ENCODE peak calls at places on chromosomes 2 and 18, in seven cellular contexts. X is osteocyte; N is heart left ventricle; B is GM12878; A is epithelial cell of esophagus; D is activated CD4-positive, alpha-beta T cell treated with anti-CD3 and anti-CD28 coated beads, Interleukin-2, amount 50 U/mL, for 1 hour; J is EH. C is an unnamed sample.

GRCh38 chr2:238097201-238097987 is 2.7 kb upstream of the ESPNL start:
- DNase-seq in X (peak), N (peak), B (no peak), A (no peak), D (no peak), J (no peak), C (no peak)

GRCh38 chr2:37506407-37507068 is 162.1 kb downstream of the QPCT start:
- DNase-seq in X (no peak), N (no peak), B (no peak), A (no peak), D (no peak), J (peak), C (peak)

GRCh38 chr2:70442301-70443077 is 111.1 kb downstream of the TGFA start:
- DNase-seq in X (peak), N (no peak), B (no peak), A (peak), D (no peak), J (peak), C (no peak)

GRCh38 chr2:31259075-31259474 is 25.1 kb downstream of the EHD3 start:
- DNase-seq in X (no peak), N (no peak), B (no peak), A (no peak), D (no peak), J (no peak), C (no peak)

GRCh38 chr18:70228546-70228945 is 23.1 kb upstream of the RTTN start:
- DNase-seq in X (no peak), N (no peak), B (no peak), A (peak), D (no peak), J (no peak), C (no peak)

GRCh38 chr2:37829616-37830385 is 95.3 kb upstream of the RMDN2 start:
- DNase-seq in X (no peak), N (no peak), B (peak), A (no peak), D (no peak), J (peak), C (no peak)

GRCh38 chr2:110732422-110733413 is at the start of gene ACOXL:
- DNase-seq in X (no peak), N (peak), B (no peak), A (peak), D (peak), J (no peak), C (no peak)

GRCh38 chr18:49560277-49561126 is 1.4 kb upstream of the LIPG start:
- DNase-seq in X (no peak), N (no peak), B (no peak), A (peak), D (no peak), J (no peak), C (no peak)

GRCh38 chr2:126890136-126890961 is 8.3 kb upstream of the TEX51 start:
- DNase-seq in X (peak), N (no peak), B (no peak), A (no peak), D (no peak), J (no peak), C (no peak)

GRCh38 chr2:98936917-98937351 is 909 bp upstream of the CRACDL start:
- DNase-seq in X (no peak), N (no peak), B (no peak), A (no peak), D (no peak), J (no peak), C (no peak)

GRCh38 chr2:30398488-30398887 is 48.6 kb upstream of the LCLAT1 start:
- DNase-seq in X (no peak), N (no peak), B (no peak), A (peak), D (no peak), J (no peak), C (no peak)

GRCh38 chr2:66433945-66434678 is 813 bp upstream of the MEIS1 start:
- DNase-seq in X (no peak), N (peak), B (no peak), A (peak), D (no peak), J (peak), C (peak)

GRCh38 chr2:46097714-46098480 is 199.3 kb upstream of the EPAS1 start:
- DNase-seq in X (no peak), N (no peak), B (no peak), A (peak), D (no peak), J (peak), C (peak)

GRCh38 chr2:150214626-150215025 is 272.8 kb downstream of the RND3 start:
- DNase-seq in X (no peak), N (no peak), B (no peak), A (no peak), D (no peak), J (no peak), C (no peak)

GRCh38 chr2:236715511-236715961 is 145.9 kb downstream of the ACKR3 start:
- DNase-seq in X (no peak), N (no peak), B (no peak), A (no peak), D (no peak), J (no peak), C (no peak)

GRCh38 chr2:17851731-17852585 is 26.5 kb upstream of the KCNS3 start:
- DNase-seq in X (no peak), N (no peak), B (no peak), A (peak), D (no peak), J (peak), C (peak)

GRCh38 chr18:76874643-76875389 is 52.5 kb downstream of the ZNF236 start:
- DNase-seq in X (no peak), N (no peak), B (no peak), A (peak), D (peak), J (no peak), C (no peak)

GRCh38 chr2:16569401-16569800 is 96.2 kb downstream of the CYRIA start:
- DNase-seq in X (no peak), N (no peak), B (no peak), A (no peak), D (no peak), J (no peak), C (peak)

GRCh38 chr18:79547413-79548076 is 132.1 kb upstream of the CTDP1 start:
- DNase-seq in X (peak), N (peak), B (no peak), A (no peak), D (no peak), J (no peak), C (peak)

GRCh38 chr2:152718909-152719645 is 657 bp downstream of the ARL6IP6 start:
- DNase-seq in X (no peak), N (no peak), B (peak), A (peak), D (no peak), J (peak), C (peak)

GRCh38 chr2:8678731-8679566 is 2.9 kb upstream of the ID2 start:
- DNase-seq in X (peak), N (peak), B (no peak), A (peak), D (peak), J (peak), C (peak)

GRCh38 chr2:24926602-24927252 is 6.7 kb upstream of the ADCY3 start:
- DNase-seq in X (no peak), N (peak), B (no peak), A (peak), D (peak), J (peak), C (peak)

GRCh38 chr18:48300463-48300961 is 108.7 kb downstream of the ZBTB7C start:
- DNase-seq in X (no peak), N (no peak), B (no peak), A (peak), D (no peak), J (peak), C (no peak)

GRCh38 chr18:46676162-46676830 is 19.3 kb upstream of the LOXHD1 start:
- DNase-seq in X (no peak), N (no peak), B (no peak), A (peak), D (no peak), J (peak), C (no peak)

GRCh38 chr18:5527603-5528002 is 16.2 kb downstream of the EPB41L3 start:
- DNase-seq in X (no peak), N (no peak), B (no peak), A (no peak), D (no peak), J (peak), C (no peak)

GRCh38 chr2:225295102-225295501 is 104.4 kb upstream of the NYAP2 start:
- DNase-seq in X (no peak), N (no peak), B (no peak), A (no peak), D (no peak), J (no peak), C (no peak)

GRCh38 chr2:14749869-14750268 is 117.4 kb downstream of the LRATD1 start:
- DNase-seq in X (no peak), N (no peak), B (no peak), A (peak), D (no peak), J (no peak), C (no peak)

GRCh38 chr2:3602553-3603339 is 7.8 kb downstream of the COLEC11 start:
- DNase-seq in X (peak), N (no peak), B (no peak), A (no peak), D (no peak), J (no peak), C (peak)

C was measured in SJCRH30.